ENCODE peak calls at places on chromosomes 13 and 19, in nine cellular contexts. One of them, this sample, is unnamed.

GRCh38 chr13:74774252-74774651 is 640.0 kb upstream of the KLF12 start:
- DNase-seq in T1000: no peak
- DNase-seq in Right ventricle myocardium superior: no peak
- DNase-seq in SHP77: no peak
- DNase-seq in activated naive CD8-positive, alpha-beta T cell treated with anti-CD3 and anti-CD28 coated beads, Interleukin-2, amount 50 U/mL, for 24 hours: no peak
- DNase-seq in putamen: no peak
- DNase-seq in IMR-90: peak
- DNase-seq in Caco-2: no peak
- DNase-seq in stimulated activated CD4-positive, alpha-beta T cell treated with anti-CD3 and anti-CD28 coated beads, Interleukin-1b, Interleukin-23, amount 100 ng/mL, for 1 hour: no peak
- DNase-seq in this sample: no peak

GRCh38 chr19:53985863-53986262 is 5.6 kb upstream of the CACNG6 start:
- DNase-seq in putamen: no peak
- DNase-seq in SHP77: no peak
- DNase-seq in IMR-90: no peak
- DNase-seq in Caco-2: no peak
- DNase-seq in T1000: no peak
- DNase-seq in stimulated activated CD4-positive, alpha-beta T cell treated with anti-CD3 and anti-CD28 coated beads, Interleukin-1b, Interleukin-23, amount 100 ng/mL, for 1 hour: no peak
- DNase-seq in activated naive CD8-positive, alpha-beta T cell treated with anti-CD3 and anti-CD28 coated beads, Interleukin-2, amount 50 U/mL, for 24 hours: no peak
- DNase-seq in Right ventricle myocardium superior: no peak
- DNase-seq in this sample: no peak

GRCh38 chr19:1451916-1452801 is 2.2 kb downstream of the APC2 start:
- DNase-seq in Caco-2: no peak
- DNase-seq in putamen: peak
- DNase-seq in IMR-90: no peak
- DNase-seq in Right ventricle myocardium superior: no peak
- DNase-seq in stimulated activated CD4-positive, alpha-beta T cell treated with anti-CD3 and anti-CD28 coated beads, Interleukin-1b, Interleukin-23, amount 100 ng/mL, for 1 hour: no peak
- DNase-seq in T1000: no peak
- DNase-seq in activated naive CD8-positive, alpha-beta T cell treated with anti-CD3 and anti-CD28 coated beads, Interleukin-2, amount 50 U/mL, for 24 hours: no peak
- DNase-seq in SHP77: no peak
- DNase-seq in this sample: no peak

GRCh38 chr13:53783466-53783865 is 754.9 kb downstream of the OLFM4 start:
- DNase-seq in IMR-90: no peak
- DNase-seq in stimulated activated CD4-positive, alpha-beta T cell treated with anti-CD3 and anti-CD28 coated beads, Interleukin-1b, Interleukin-23, amount 100 ng/mL, for 1 hour: no peak
- DNase-seq in T1000: no peak
- DNase-seq in SHP77: peak
- DNase-seq in putamen: no peak
- DNase-seq in Right ventricle myocardium superior: no peak
- DNase-seq in activated naive CD8-positive, alpha-beta T cell treated with anti-CD3 and anti-CD28 coated beads, Interleukin-2, amount 50 U/mL, for 24 hours: no peak
- DNase-seq in Caco-2: no peak
- DNase-seq in this sample: no peak

GRCh38 chr19:6654347-6655310 is 15.3 kb downstream of the TNFSF14 start:
- DNase-seq in SHP77: no peak
- DNase-seq in putamen: no peak
- DNase-seq in stimulated activated CD4-positive, alpha-beta T cell treated with anti-CD3 and anti-CD28 coated beads, Interleukin-1b, Interleukin-23, amount 100 ng/mL, for 1 hour: no peak
- DNase-seq in Caco-2: no peak
- DNase-seq in T1000: no peak
- DNase-seq in activated naive CD8-positive, alpha-beta T cell treated with anti-CD3 and anti-CD28 coated beads, Interleukin-2, amount 50 U/mL, for 24 hours: peak
- DNase-seq in Right ventricle myocardium superior: no peak
- DNase-seq in IMR-90: no peak
- DNase-seq in this sample: peak

GRCh38 chr13:73141292-73141771 is 82.5 kb downstream of the KLF5 start:
- DNase-seq in Caco-2: no peak
- DNase-seq in SHP77: no peak
- DNase-seq in Right ventricle myocardium superior: no peak
- DNase-seq in IMR-90: peak
- DNase-seq in stimulated activated CD4-positive, alpha-beta T cell treated with anti-CD3 and anti-CD28 coated beads, Interleukin-1b, Interleukin-23, amount 100 ng/mL, for 1 hour: no peak
- DNase-seq in activated naive CD8-positive, alpha-beta T cell treated with anti-CD3 and anti-CD28 coated beads, Interleukin-2, amount 50 U/mL, for 24 hours: no peak
- DNase-seq in putamen: no peak
- DNase-seq in T1000: no peak
- DNase-seq in this sample: no peak

GRCh38 chr19:43697295-43697694 is 18.6 kb upstream of the IRGC start:
- DNase-seq in putamen: no peak
- DNase-seq in stimulated activated CD4-positive, alpha-beta T cell treated with anti-CD3 and anti-CD28 coated beads, Interleukin-1b, Interleukin-23, amount 100 ng/mL, for 1 hour: no peak
- DNase-seq in Caco-2: no peak
- DNase-seq in activated naive CD8-positive, alpha-beta T cell treated with anti-CD3 and anti-CD28 coated beads, Interleukin-2, amount 50 U/mL, for 24 hours: no peak
- DNase-seq in Right ventricle myocardium superior: no peak
- DNase-seq in T1000: no peak
- DNase-seq in SHP77: no peak
- DNase-seq in IMR-90: no peak
- DNase-seq in this sample: no peak

GRCh38 chr19:45768644-45769053 is 403 bp downstream of the SIX5 start:
- DNase-seq in stimulated activated CD4-positive, alpha-beta T cell treated with anti-CD3 and anti-CD28 coated beads, Interleukin-1b, Interleukin-23, amount 100 ng/mL, for 1 hour: no peak
- DNase-seq in SHP77: no peak
- DNase-seq in activated naive CD8-positive, alpha-beta T cell treated with anti-CD3 and anti-CD28 coated beads, Interleukin-2, amount 50 U/mL, for 24 hours: peak
- DNase-seq in Caco-2: peak
- DNase-seq in putamen: no peak
- DNase-seq in IMR-90: peak
- DNase-seq in T1000: peak
- DNase-seq in Right ventricle myocardium superior: peak
- DNase-seq in this sample: peak

GRCh38 chr13:73849292-73849691 is 284.9 kb downstream of the KLF12 start:
- DNase-seq in SHP77: no peak
- DNase-seq in stimulated activated CD4-positive, alpha-beta T cell treated with anti-CD3 and anti-CD28 coated beads, Interleukin-1b, Interleukin-23, amount 100 ng/mL, for 1 hour: no peak
- DNase-seq in activated naive CD8-positive, alpha-beta T cell treated with anti-CD3 and anti-CD28 coated beads, Interleukin-2, amount 50 U/mL, for 24 hours: no peak
- DNase-seq in IMR-90: peak
- DNase-seq in Caco-2: peak
- DNase-seq in putamen: no peak
- DNase-seq in Right ventricle myocardium superior: no peak
- DNase-seq in T1000: no peak
- DNase-seq in this sample: peak

GRCh38 chr13:76637651-76638111 is 248.5 kb downstream of the KCTD12 start:
- DNase-seq in putamen: no peak
- DNase-seq in activated naive CD8-positive, alpha-beta T cell treated with anti-CD3 and anti-CD28 coated beads, Interleukin-2, amount 50 U/mL, for 24 hours: no peak
- DNase-seq in IMR-90: peak
- DNase-seq in stimulated activated CD4-positive, alpha-beta T cell treated with anti-CD3 and anti-CD28 coated beads, Interleukin-1b, Interleukin-23, amount 100 ng/mL, for 1 hour: no peak
- DNase-seq in T1000: no peak
- DNase-seq in Right ventricle myocardium superior: no peak
- DNase-seq in SHP77: no peak
- DNase-seq in Caco-2: no peak
- DNase-seq in this sample: no peak

GRCh38 chr19:44653977-44654784 is 10.5 kb downstream of the PVR start:
- DNase-seq in stimulated activated CD4-positive, alpha-beta T cell treated with anti-CD3 and anti-CD28 coated beads, Interleukin-1b, Interleukin-23, amount 100 ng/mL, for 1 hour: peak
- DNase-seq in T1000: no peak
- DNase-seq in SHP77: no peak
- DNase-seq in IMR-90: peak
- DNase-seq in Right ventricle myocardium superior: peak
- DNase-seq in Caco-2: peak
- DNase-seq in putamen: no peak
- DNase-seq in activated naive CD8-positive, alpha-beta T cell treated with anti-CD3 and anti-CD28 coated beads, Interleukin-2, amount 50 U/mL, for 24 hours: peak
- DNase-seq in this sample: peak

GRCh38 chr19:7507884-7508283 is 8.0 kb upstream of the ZNF358 start:
- DNase-seq in Right ventricle myocardium superior: peak
- DNase-seq in activated naive CD8-positive, alpha-beta T cell treated with anti-CD3 and anti-CD28 coated beads, Interleukin-2, amount 50 U/mL, for 24 hours: peak
- DNase-seq in T1000: peak
- DNase-seq in putamen: no peak
- DNase-seq in IMR-90: peak
- DNase-seq in stimulated activated CD4-positive, alpha-beta T cell treated with anti-CD3 and anti-CD28 coated beads, Interleukin-1b, Interleukin-23, amount 100 ng/mL, for 1 hour: no peak
- DNase-seq in SHP77: peak
- DNase-seq in Caco-2: peak
- DNase-seq in this sample: peak

This sample was measured in activated CD4-positive, alpha-beta T cell treated with anti-CD3 and anti-CD28 coated beads for 48 hours.